ENCODE peak calls at places on chromosomes 2 and 18, in four cellular contexts. O is DND-41, K is kidney, F is psoas muscle. D is an unnamed sample.

GRCh38 chr2:42854207-42854818 is 61.9 kb upstream of the HAAO start:
- DNase-seq in O (no peak), K (no peak), F (peak), D (no peak)

GRCh38 chr18:28167835-28168349 is 9.0 kb downstream of the CDH2 start:
- DNase-seq in O (no peak), K (no peak), F (no peak), D (no peak)

GRCh38 chr2:64478036-64478435 is 24.1 kb downstream of the LGALSL start:
- DNase-seq in O (no peak), K (no peak), F (no peak), D (no peak)

GRCh38 chr18:54444309-54444914 is 86.7 kb downstream of the C18orf54 start:
- DNase-seq in O (peak), K (no peak), F (no peak), D (no peak)

GRCh38 chr2:212037062-212037461 is 501.5 kb downstream of the ERBB4 start:
- DNase-seq in O (no peak), K (no peak), F (no peak), D (no peak)

GRCh38 chr2:38407111-38407682 is 30.1 kb upstream of the ATL2 start:
- DNase-seq in O (no peak), K (no peak), F (no peak), D (no peak)

GRCh38 chr2:212480447-212480846 is 58.2 kb downstream of the ERBB4 start:
- DNase-seq in O (no peak), K (no peak), F (no peak), D (no peak)

GRCh38 chr2:144456680-144457079 is 63.2 kb downstream of the ZEB2 start:
- DNase-seq in O (no peak), K (no peak), F (no peak), D (no peak)

GRCh38 chr18:23228102-23229051 is 93.1 kb downstream of the CABLES1 start:
- DNase-seq in O (no peak), K (no peak), F (no peak), D (no peak)

GRCh38 chr2:205290299-205290698 is 392.0 kb upstream of the NRP2 start:
- DNase-seq in O (no peak), K (no peak), F (no peak), D (no peak)

GRCh38 chr2:98458207-98458606 is 13.5 kb downstream of the INPP4A start:
- DNase-seq in O (peak), K (no peak), F (no peak), D (no peak)

GRCh38 chr18:80253236-80253635 is 5.9 kb upstream of the PARD6G start:
- DNase-seq in O (no peak), K (no peak), F (no peak), D (no peak)

GRCh38 chr2:45000341-45000901 is 8.8 kb downstream of the SIX2 start:
- DNase-seq in O (no peak), K (no peak), F (no peak), D (no peak)

GRCh38 chr2:234293973-234294372 is 202.9 kb downstream of the ARL4C start:
- DNase-seq in O (peak), K (no peak), F (no peak), D (no peak)

GRCh38 chr18:56473400-56474059 is 164.9 kb downstream of the TXNL1 start:
- DNase-seq in O (no peak), K (no peak), F (no peak), D (no peak)

GRCh38 chr18:12031836-12032235 is 50.5 kb downstream of the IMPA2 start:
- DNase-seq in O (no peak), K (no peak), F (peak), D (no peak)

GRCh38 chr2:217527586-217528202 is 475.1 kb downstream of the TNS1 start:
- DNase-seq in O (no peak), K (no peak), F (no peak), D (no peak)

GRCh38 chr2:48754874-48755273 is 650 bp downstream of the LHCGR start:
- DNase-seq in O (no peak), K (no peak), F (no peak), D (no peak)
- H3K4me3 ChIP-seq in O (no peak), K (no peak), F (no peak), D (no peak)

GRCh38 chr2:71244302-71244660 is 17.4 kb upstream of the PAIP2B start:
- DNase-seq in O (no peak), K (no peak), F (no peak), D (no peak)
- H3K27ac ChIP-seq in O (no peak), K (no peak), F (peak), D (no peak)

GRCh38 chr18:50057009-50057408 is 137.9 kb downstream of the MYO5B start:
- DNase-seq in O (no peak), K (no peak), F (no peak), D (no peak)

GRCh38 chr18:50053142-50053541 is 141.8 kb downstream of the MYO5B start:
- DNase-seq in O (no peak), K (no peak), F (no peak), D (no peak)

GRCh38 chr18:50056185-50056584 is 138.8 kb downstream of the MYO5B start:
- DNase-seq in O (no peak), K (no peak), F (no peak), D (no peak)

GRCh38 chr18:50055474-50055873 is 139.5 kb downstream of the MYO5B start:
- DNase-seq in O (no peak), K (no peak), F (no peak), D (no peak)

DNA sequence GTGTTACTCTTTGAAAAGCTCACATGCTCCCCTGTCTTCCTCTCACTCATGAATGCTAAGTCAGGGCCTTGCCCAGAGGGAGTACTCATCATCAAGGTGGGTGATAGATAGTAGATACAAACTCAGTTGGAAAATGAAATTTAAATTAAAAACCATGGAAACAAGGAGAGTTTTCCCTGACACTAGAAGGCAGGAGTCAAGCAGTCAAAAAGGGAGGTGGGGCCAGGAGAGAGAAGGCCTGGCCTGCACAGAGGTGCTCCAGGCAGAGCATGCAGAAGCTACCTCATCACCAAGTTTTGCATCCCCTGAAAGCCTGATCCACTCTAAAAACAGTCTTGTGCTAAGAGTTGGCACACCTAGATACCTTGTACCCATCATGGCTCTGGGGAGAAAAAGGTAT is 143.7 kb downstream of the MYO5B start:
- DNase-seq in O (peak), K (no peak), F (no peak), D (no peak)
- TF ChIP-seq CTCF in O (no peak), K (peak), F (no peak), D (peak)

DNA sequence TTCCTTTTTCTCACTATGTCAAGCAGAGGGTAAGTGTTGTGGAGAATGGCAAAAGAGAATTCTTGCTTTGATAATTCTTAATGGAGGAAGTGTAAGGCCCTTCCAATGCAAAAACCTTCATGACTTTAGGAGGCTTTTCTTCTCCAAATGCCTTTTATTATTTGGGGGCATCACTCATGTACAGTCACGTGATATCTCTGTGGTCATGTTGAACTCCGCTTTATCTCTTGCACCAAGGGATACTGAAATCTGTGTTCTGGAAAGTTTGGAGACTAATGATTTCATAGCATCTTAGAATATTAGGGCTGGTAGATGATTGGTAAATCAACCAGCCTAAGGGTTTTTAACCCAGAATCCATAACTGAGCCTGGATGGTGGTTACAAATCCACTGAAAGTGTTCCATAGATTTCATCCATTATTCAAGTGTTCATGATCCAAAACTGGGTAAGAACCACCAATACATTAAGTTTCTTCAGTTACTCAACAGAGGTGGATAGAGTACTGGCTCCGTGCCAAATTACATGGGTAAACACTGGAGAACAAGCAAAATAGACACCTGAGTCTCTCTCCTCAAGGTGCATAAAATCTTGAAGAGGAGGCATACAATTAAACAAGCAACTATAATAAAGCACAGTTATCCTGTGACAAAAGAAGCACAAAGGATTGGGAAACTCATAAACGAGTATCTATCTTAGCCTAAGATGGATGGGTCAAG is 169.6 kb upstream of the EPHA4 start:
- DNase-seq in O (no peak), K (no peak), F (no peak), D (no peak)
- H3K4me3 ChIP-seq in O (no peak), K (no peak), F (no peak), D (no peak)

GRCh38 chr2:117989854-117990438 is 23.9 kb downstream of the CCDC93 start:
- DNase-seq in O (no peak), K (no peak), F (no peak), D (no peak)

GRCh38 chr2:118000041-118000440 is 13.8 kb downstream of the CCDC93 start:
- DNase-seq in O (no peak), K (no peak), F (no peak), D (no peak)

GRCh38 chr2:117997872-117998454 is 15.9 kb downstream of the CCDC93 start:
- DNase-seq in O (no peak), K (no peak), F (no peak), D (no peak)

GRCh38 chr2:117996525-117996924 is 17.3 kb downstream of the CCDC93 start:
- DNase-seq in O (no peak), K (no peak), F (no peak), D (no peak)

DNA sequence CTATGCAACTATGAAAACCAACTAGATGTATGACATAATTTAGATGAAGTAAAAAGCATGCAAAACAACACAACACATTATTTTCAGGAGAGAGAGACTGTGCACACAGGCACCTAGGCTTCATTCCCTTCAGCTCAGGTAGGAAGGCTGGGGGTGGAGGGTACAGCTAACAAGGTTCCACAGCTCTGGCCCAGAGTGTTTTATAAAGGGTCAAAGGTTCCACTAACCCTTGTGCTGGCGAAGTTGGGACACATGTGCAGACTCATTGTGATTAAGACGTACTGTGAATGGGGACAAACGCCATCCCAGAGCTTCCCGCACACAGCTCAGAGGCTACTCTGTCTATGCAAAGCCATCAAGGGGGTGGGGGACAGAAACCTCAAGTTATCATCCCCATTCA is 19.1 kb downstream of the CCDC93 start:
- DNase-seq in O (no peak), K (no peak), F (no peak), D (no peak)
- H3K27ac ChIP-seq in O (no peak), K (no peak), F (no peak), D (no peak)

GRCh38 chr2:88950010-88950409 is 258.5 kb downstream of the RPIA start:
- DNase-seq in O (no peak), K (no peak), F (no peak), D (no peak)
- TF ChIP-seq CTCF in O (peak), K (no peak), F (no peak), D (peak)

GRCh38 chr2:102761763-102762162 is at the start of gene TMEM182:
- DNase-seq in O (no peak), K (peak), F (peak), D (no peak)
- H3K4me3 ChIP-seq in O (no peak), K (no peak), F (peak), D (no peak)